ENCODE peak calls at places on chromosomes 7 and 10, in eight cellular contexts. W, L, G, A, J, X, F and R are unnamed samples.

GRCh38 chr10:73819513-73820093 is 8.2 kb upstream of the NDST2 start:
- DNase-seq in L (peak; percentile 72), F (no peak), G (no peak), J (peak; percentile 7), A (no peak), W (peak; percentile 87), X (no peak), R (peak; percentile 55)

GRCh38 chr10:28532223-28532508 is 752 bp upstream of the WAC start:
- DNase-seq in A (no peak), L (peak; percentile 23), X (no peak), J (no peak), G (no peak), W (peak; percentile 52), F (no peak), R (no peak)

GRCh38 chr7:43296306-43296705 is 183.9 kb downstream of the HECW1 start:
- DNase-seq in A (no peak), L (no peak), J (no peak), G (no peak), F (no peak), X (no peak), W (no peak), R (no peak)

GRCh38 chr7:135757719-135758411 is 9.3 kb upstream of the FAM180A start:
- DNase-seq in A (no peak), W (no peak), L (peak; percentile 21), G (no peak), F (no peak), X (peak; percentile 55), J (no peak), R (no peak)

GRCh38 chr7:140196361-140197217 is 19.8 kb upstream of the KDM7A start:
- DNase-seq in A (no peak), F (no peak), G (no peak), L (no peak), W (no peak), J (peak; percentile 53), X (no peak), R (no peak)

GRCh38 chr10:28105561-28105960 is 106.7 kb upstream of the ODAD2 start:
- DNase-seq in X (no peak), W (no peak), G (no peak), J (no peak), F (no peak), L (no peak), A (no peak), R (no peak)

GRCh38 chr7:86720306-86720705 is 76.6 kb downstream of the GRM3 start:
- DNase-seq in F (no peak), X (no peak), J (no peak), L (no peak), A (no peak), G (no peak), W (no peak), R (no peak)

GRCh38 chr10:14487511-14487909 is 156.8 kb upstream of the FRMD4A start:
- DNase-seq in J (no peak), W (no peak), L (no peak), F (no peak), X (no peak), A (no peak), G (no peak), R (no peak)

GRCh38 chr10:121131014-121131413 is 279.9 kb downstream of the WDR11 start:
- DNase-seq in W (no peak), J (no peak), X (no peak), L (no peak), A (no peak), F (no peak), G (no peak), R (no peak)

GRCh38 chr7:75989084-75989725 is 5.2 kb downstream of the TMEM120A start:
- DNase-seq in A (no peak), W (peak; percentile 17), G (no peak), F (no peak), X (no peak), L (no peak), J (no peak), R (no peak)

GRCh38 chr10:125411724-125412123 is 251.4 kb upstream of the CTBP2 start:
- DNase-seq in X (peak; percentile 52), W (no peak), J (peak; percentile 95), G (no peak), A (no peak), L (peak; percentile 72), F (no peak), R (no peak)

GRCh38 chr7:68321076-68321639 is 1277.1 kb upstream of the AUTS2 start:
- DNase-seq in J (no peak), X (no peak), F (no peak), G (peak; percentile 9), A (no peak), W (no peak), L (no peak), R (peak; percentile 27)

GRCh38 chr7:137695942-137696341 is 150.8 kb downstream of the DGKI start:
- DNase-seq in G (no peak), X (no peak), J (no peak), A (no peak), W (no peak), F (no peak), L (no peak), R (no peak)

GRCh38 chr7:39667354-39667923 is 44.1 kb downstream of the RALA start:
- DNase-seq in F (no peak), A (no peak), J (no peak), W (no peak), L (no peak), G (no peak), X (no peak), R (peak; percentile 47)

GRCh38 chr10:110192552-110192951 is 14.9 kb upstream of the MXI1 start:
- DNase-seq in A (no peak), X (no peak), L (no peak), W (no peak), J (no peak), G (no peak), F (peak; percentile 49), R (no peak)
- TF ChIP-seq CTCF in A (no peak), X (no peak), L (no peak), W (no peak), J (peak; percentile 34), G (no peak), F (no peak), R (no peak)

GRCh38 chr10:116627386-116627933 is 6.7 kb downstream of the PNLIPRP2 start:
- DNase-seq in L (peak; percentile 48), X (no peak), W (peak; percentile 71), F (peak; percentile 73), G (peak; percentile 88), A (peak; percentile 53), J (no peak), R (peak; percentile 77)
- TF ChIP-seq CTCF in L (no peak), X (peak; percentile 33), W (peak; percentile 48), F (peak; percentile 11), G (peak; percentile 67), A (peak; percentile 66), J (peak; percentile 17), R (peak; percentile 66)

DNA sequence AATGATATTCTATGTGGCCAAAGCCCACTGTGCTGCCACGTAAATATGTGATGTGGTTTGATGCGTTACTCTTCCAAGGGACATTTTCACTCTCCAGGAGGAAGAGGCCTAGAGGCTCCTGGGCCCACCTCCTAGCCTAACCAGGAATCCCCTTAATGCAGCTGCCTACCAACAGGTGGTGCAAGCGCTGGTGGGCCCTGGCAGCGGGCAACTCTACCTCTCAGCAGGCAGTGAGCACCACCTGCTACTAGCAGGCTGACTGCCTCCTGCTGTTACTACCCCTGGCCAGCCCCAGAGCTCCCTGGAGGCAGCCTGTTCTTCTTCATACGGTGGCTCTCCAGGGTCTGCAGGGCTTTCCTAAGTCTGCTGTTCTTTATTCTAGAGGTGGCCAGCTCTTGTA is 62.8 kb downstream of the CDH23 start:
- DNase-seq in G (no peak), F (no peak), L (no peak), J (no peak), A (no peak), X (no peak), W (no peak), R (no peak)
- TF ChIP-seq CTCF in G (peak; percentile 23), F (no peak), L (no peak), J (no peak), A (no peak), X (no peak), W (no peak), R (no peak)

DNA sequence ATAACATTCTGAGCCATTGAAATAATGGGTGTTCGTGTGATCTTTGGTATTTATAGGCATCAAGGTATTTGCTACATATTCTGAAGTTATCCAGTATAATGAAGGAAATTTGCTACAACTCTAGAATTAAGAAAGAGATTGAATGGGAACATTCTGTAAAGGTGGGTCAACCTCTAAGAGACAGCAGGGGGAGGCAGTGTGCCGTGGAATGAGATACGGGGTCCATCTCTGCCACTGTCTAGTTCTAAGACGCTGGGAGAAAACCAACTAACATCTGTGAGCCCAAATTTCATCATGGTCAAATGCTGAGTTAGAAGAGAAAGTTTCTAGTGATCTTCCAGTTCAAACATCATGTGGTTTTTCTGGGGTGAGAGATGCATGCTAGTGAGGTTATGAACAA is 368.9 kb downstream of the SORCS1 start:
- DNase-seq in F (no peak), L (peak; percentile 26), X (no peak), G (peak; percentile 75), J (no peak), W (peak; percentile 22), A (peak; percentile 32), R (peak; percentile 33)
- TF ChIP-seq CTCF in F (no peak), L (peak; percentile 29), X (no peak), G (peak; percentile 84), J (peak; percentile 9), W (peak; percentile 37), A (peak; percentile 72), R (peak; percentile 23)

GRCh38 chr7:21251166-21251806 is 176.6 kb upstream of the SP4 start:
- DNase-seq in L (no peak), J (no peak), A (no peak), W (peak; percentile 36), X (no peak), G (peak; percentile 7), F (no peak), R (no peak)
- TF ChIP-seq CTCF in L (no peak), J (no peak), A (peak; percentile 27), W (no peak), X (no peak), G (peak; percentile 6), F (no peak), R (no peak)